ENCODE peak calls at places on chromosomes 3 and 15, in six cellular contexts. Z, M, W, G, T and D are unnamed samples.
A peak's percentile ranks its signal among the peaks of the same experiment; 100 is the strongest.

GRCh38 chr15:74620636-74621545 is 5.3 kb downstream of the CLK3 start:
- DNase-seq in Z (no peak), M (peak; percentile 64), W (peak; percentile 92), G (peak; percentile 65), T (peak; percentile 71), D (peak; percentile 71)

GRCh38 chr3:116770815-116771450 is 61.4 kb downstream of the TUSC7 start:
- DNase-seq in Z (no peak), M (peak; percentile 80), W (peak; percentile 77), G (peak; percentile 36), T (peak; percentile 65), D (peak; percentile 62)

GRCh38 chr3:188458761-188459160 is 304.8 kb downstream of the LPP start:
- DNase-seq in Z (no peak), M (no peak), W (no peak), G (no peak), T (no peak), D (no peak)

GRCh38 chr3:186024210-186024609 is 84.7 kb downstream of the ETV5 start:
- DNase-seq in Z (no peak), M (no peak), W (no peak), G (no peak), T (peak; percentile 23), D (no peak)

GRCh38 chr3:141913150-141913811 is 36.8 kb downstream of the ATP1B3 start:
- DNase-seq in Z (no peak), M (peak; percentile 62), W (no peak), G (no peak), T (peak; percentile 19), D (no peak)

GRCh38 chr3:178201714-178202113 is 334.5 kb upstream of the KCNMB2 start:
- DNase-seq in Z (no peak), M (no peak), W (no peak), G (no peak), T (no peak), D (no peak)

GRCh38 chr15:69603369-69604049 is 150.9 kb downstream of the RPLP1 start:
- DNase-seq in Z (no peak), M (no peak), W (no peak), G (peak; percentile 2), T (no peak), D (no peak)

GRCh38 chr3:109939817-109940216 is 602.5 kb upstream of the DPPA4 start:
- DNase-seq in Z (no peak), M (no peak), W (no peak), G (no peak), T (no peak), D (no peak)

GRCh38 chr15:37981781-37982180 is 47.3 kb downstream of the TMCO5A start:
- DNase-seq in Z (no peak), M (peak; percentile 55), W (no peak), G (no peak), T (no peak), D (no peak)

GRCh38 chr15:76588811-76589747 is 252.5 kb downstream of the ISL2 start:
- DNase-seq in Z (no peak), M (no peak), W (no peak), G (no peak), T (no peak), D (no peak)

GRCh38 chr15:34828145-34828911 is 33.0 kb upstream of the ACTC1 start:
- DNase-seq in Z (no peak), M (no peak), W (no peak), G (no peak), T (no peak), D (no peak)

GRCh38 chr15:89083246-89083645 is 5.0 kb upstream of the ABHD2 start:
- DNase-seq in Z (no peak), M (no peak), W (no peak), G (no peak), T (no peak), D (no peak)

GRCh38 chr15:94229591-94230365 is 1.6 kb upstream of the MCTP2 start:
- DNase-seq in Z (no peak), M (no peak), W (no peak), G (no peak), T (no peak), D (no peak)

GRCh38 chr3:189320511-189320910 is 148.7 kb downstream of the TPRG1 start:
- DNase-seq in Z (no peak), M (no peak), W (no peak), G (no peak), T (no peak), D (no peak)

GRCh38 chr3:115839246-115839645 is 215.9 kb downstream of the GAP43 start:
- DNase-seq in Z (no peak), M (no peak), W (no peak), G (no peak), T (no peak), D (no peak)

GRCh38 chr3:58416191-58416590 is 17.4 kb downstream of the PDHB start:
- DNase-seq in Z (no peak), M (no peak), W (no peak), G (no peak), T (no peak), D (no peak)

GRCh38 chr3:71512000-71512399 is 71.5 kb downstream of the FOXP1 start:
- DNase-seq in Z (no peak), M (no peak), W (no peak), G (no peak), T (no peak), D (no peak)

GRCh38 chr3:20574746-20575145 is 388.7 kb upstream of the SGO1 start:
- DNase-seq in Z (no peak), M (peak; percentile 81), W (no peak), G (no peak), T (no peak), D (no peak)

GRCh38 chr3:149968216-149968615 is 2.5 kb downstream of the PFN2 start:
- DNase-seq in Z (no peak), M (peak; percentile 48), W (no peak), G (no peak), T (no peak), D (no peak)

GRCh38 chr3:194758716-194759115 is 73.0 kb downstream of the FAM43A start:
- DNase-seq in Z (no peak), M (no peak), W (no peak), G (no peak), T (no peak), D (no peak)

GRCh38 chr3:194754091-194754490 is 68.4 kb downstream of the FAM43A start:
- DNase-seq in Z (no peak), M (no peak), W (no peak), G (no peak), T (no peak), D (no peak)

GRCh38 chr3:194755689-194756459 is 70.2 kb downstream of the FAM43A start:
- DNase-seq in Z (no peak), M (no peak), W (no peak), G (no peak), T (no peak), D (no peak)

GRCh38 chr3:194757629-194758028 is 71.9 kb downstream of the FAM43A start:
- DNase-seq in Z (no peak), M (no peak), W (no peak), G (no peak), T (no peak), D (no peak)

DNA sequence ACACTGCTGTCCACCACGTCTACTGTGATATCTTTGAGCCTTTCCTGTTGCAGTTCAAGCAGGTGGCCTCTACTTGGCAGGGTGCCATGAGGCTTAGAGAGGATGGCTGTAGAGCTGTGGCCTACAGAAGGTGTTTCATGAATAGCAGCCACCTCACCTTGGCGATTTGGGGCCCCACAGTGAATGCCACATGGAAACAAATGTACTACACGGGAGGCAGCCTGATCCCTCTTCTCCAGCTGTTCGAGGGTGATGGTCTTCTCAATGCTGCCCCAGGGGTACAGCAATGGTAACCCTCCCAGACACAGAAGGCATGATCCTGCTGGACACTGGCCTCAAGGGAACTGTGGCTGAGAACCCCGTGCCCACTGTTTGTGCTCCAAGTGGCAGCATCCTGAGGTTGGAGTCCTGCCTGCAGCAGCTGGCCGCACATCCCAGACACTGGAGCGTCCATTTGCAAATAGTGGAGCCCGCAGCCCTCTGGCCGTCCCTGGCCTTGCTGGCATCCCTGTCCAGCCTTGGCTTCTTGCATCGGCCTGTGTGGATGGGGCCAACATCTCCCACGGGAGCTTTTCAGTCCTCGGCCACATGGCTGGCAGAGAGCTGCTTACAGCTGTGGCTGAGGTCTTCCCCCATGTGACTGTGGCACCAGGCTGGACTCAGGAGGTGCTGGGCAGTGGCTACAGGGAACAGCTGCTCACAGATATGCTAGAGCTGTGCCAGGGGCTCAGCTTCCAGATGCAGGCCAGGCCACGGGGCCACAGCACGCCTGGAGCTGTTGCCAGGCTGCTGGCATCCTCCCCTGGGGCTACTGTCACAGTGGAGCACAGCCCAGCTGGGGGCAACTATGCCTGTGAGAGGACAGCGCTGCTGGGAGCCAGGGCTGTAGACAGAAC is 71.0 kb downstream of the FAM43A start:
- DNase-seq in Z (no peak), M (no peak), W (no peak), G (no peak), T (no peak), D (no peak)
- H3K27ac ChIP-seq in Z (peak overlapping the region; percentile 43), M (no peak overlapping the region), W (no peak overlapping the region), G (no peak overlapping the region), T (no peak overlapping the region), D (no peak overlapping the region)

DNA sequence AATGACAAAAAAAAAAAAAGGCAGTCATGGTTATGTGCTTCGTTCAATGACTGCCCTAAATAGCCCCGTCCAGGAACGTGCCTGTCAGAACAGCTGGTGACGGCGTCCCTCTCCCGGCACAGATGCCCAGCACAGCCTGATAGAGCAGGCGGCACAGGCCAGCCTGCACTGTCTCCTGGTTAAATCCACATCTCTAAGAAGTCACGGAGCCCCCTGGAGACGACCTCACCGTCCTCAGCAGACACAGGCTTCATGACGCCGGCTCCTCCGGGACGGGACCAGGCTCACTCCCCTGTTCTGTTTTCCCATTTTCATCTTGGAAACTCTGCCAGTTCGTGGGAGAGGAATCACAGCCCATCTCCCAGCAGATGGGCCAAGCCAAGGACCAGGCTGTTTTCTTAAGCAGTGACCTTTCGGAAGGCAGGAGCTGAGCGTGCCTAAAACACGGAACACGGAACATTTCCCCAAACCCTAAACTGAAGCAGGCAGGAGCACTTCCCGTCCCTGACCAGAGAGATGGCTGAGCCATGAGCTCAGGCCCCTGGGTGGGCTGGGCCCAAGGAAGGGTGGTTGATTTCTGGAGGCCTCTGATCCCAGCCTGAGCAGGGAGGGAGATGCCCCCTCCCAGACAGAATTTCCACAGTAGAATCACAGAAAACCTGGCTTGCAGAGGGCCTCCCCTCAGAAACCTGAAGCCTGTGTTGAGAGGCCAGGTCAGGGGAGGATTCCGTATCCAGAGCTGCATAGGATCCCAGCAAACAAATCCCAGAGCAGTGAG is 35.9 kb downstream of the ADCY5 start:
- DNase-seq in Z (no peak), M (no peak), W (no peak), G (no peak), T (no peak), D (no peak)
- H3K4me3 ChIP-seq in Z (peak overlapping the region; percentile 23), M (no peak overlapping the region), W (no peak overlapping the region), G (no peak overlapping the region), T (no peak overlapping the region), D (peak overlapping the region; percentile 19)

GRCh38 chr3:9399746-9400145 is 2.3 kb downstream of the SETD5 start:
- DNase-seq in Z (no peak), M (peak; percentile 97), W (peak; percentile 90), G (peak; percentile 87), T (peak; percentile 85), D (peak; percentile 70)
- TF ChIP-seq POLR2A in Z (no peak), M (peak; percentile 86), W (peak; percentile 89), G (no peak), T (peak; percentile 55), D (no peak)

DNA sequence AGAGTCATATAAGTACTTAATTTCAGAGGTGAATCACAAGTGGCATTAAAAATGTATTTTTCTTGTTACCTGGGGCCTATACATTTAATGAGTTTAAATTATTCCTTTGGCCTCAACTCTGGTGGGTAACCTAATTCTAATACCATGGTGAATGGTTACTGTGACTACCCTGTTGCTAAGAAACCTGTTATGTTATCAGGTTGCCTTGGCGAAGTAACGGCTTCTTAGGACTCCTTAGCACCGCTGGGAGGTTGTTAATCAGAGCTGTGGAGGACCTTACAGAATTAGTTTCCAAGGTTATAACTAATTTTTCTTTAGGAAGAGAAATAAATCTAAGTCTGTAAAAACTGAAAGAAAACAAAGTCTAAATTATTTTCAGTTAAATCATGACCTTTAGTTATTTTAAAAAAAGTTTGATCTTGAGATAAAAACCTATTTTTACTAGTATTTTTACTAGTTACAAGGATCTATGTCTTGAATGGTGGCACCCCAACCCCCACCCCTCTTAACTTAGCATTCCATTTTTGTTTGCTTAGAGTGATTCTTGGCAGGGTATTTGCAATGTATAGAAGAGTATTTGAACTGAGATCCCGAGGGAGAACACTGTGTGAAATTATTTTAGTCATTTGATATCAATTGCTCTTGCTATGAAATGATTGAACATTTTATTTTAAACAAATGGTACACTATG is 155.5 kb downstream of the FNDC3B start:
- DNase-seq in Z (no peak), M (no peak), W (no peak), G (no peak), T (no peak), D (no peak)
- H3K27ac ChIP-seq in Z (no peak overlapping the region), M (no peak overlapping the region), W (no peak overlapping the region), G (no peak overlapping the region), T (no peak overlapping the region), D (no peak overlapping the region)